ENCODE peak calls at places on chromosomes 16 and 17, in seven cellular contexts. R is NT2/D1, X is right cardiac atrium, H is AG20443, G is nephron progenitor cell, J is breast epithelium, I is HT-29. F is an unnamed sample.

GRCh38 chr17:8223356-8224063 is 13.1 kb upstream of the AURKB start:
- DNase-seq in R (no peak), X (peak), H (peak), G (peak), J (peak), I (peak), F (peak)

GRCh38 chr16:66406534-66407368 is 20.3 kb upstream of the BEAN1 start:
- DNase-seq in R (peak), X (peak), H (peak), G (peak), J (peak), I (peak), F (peak)

GRCh38 chr17:32123782-32124181 is 18.5 kb upstream of the RHOT1 start:
- DNase-seq in R (no peak), X (no peak), H (no peak), G (no peak), J (no peak), I (no peak), F (no peak)

GRCh38 chr16:27638833-27639587 is 89.1 kb downstream of the KATNIP start:
- DNase-seq in R (no peak), X (no peak), H (no peak), G (no peak), J (no peak), I (no peak), F (no peak)

GRCh38 chr17:2211661-2212327 is 91.8 kb downstream of the SMG6 start:
- DNase-seq in R (no peak), X (no peak), H (no peak), G (no peak), J (no peak), I (no peak), F (no peak)

GRCh38 chr16:31107465-31107867 is 720 bp upstream of the BCKDK start:
- DNase-seq in R (no peak), X (peak), H (no peak), G (no peak), J (no peak), I (no peak), F (no peak)

GRCh38 chr17:2386400-2387085 is 14.3 kb downstream of the MNT start:
- DNase-seq in R (no peak), X (no peak), H (no peak), G (no peak), J (no peak), I (peak), F (peak)

GRCh38 chr16:56302506-56302905 is 111.2 kb downstream of the GNAO1 start:
- DNase-seq in R (no peak), X (no peak), H (no peak), G (no peak), J (no peak), I (no peak), F (no peak)

GRCh38 chr17:62933986-62934385 is 32.0 kb upstream of the TANC2 start:
- DNase-seq in R (no peak), X (no peak), H (peak), G (no peak), J (no peak), I (no peak), F (no peak)

GRCh38 chr16:57131351-57131970 is 39.1 kb downstream of the CPNE2 start:
- DNase-seq in R (no peak), X (peak), H (no peak), G (no peak), J (no peak), I (no peak), F (no peak)

GRCh38 chr17:82860606-82861392 is 21.0 kb upstream of the ZNF750 start:
- DNase-seq in R (no peak), X (no peak), H (no peak), G (peak), J (no peak), I (no peak), F (no peak)

GRCh38 chr17:32299579-32300158 is 34.0 kb downstream of the RHBDL3 start:
- DNase-seq in R (no peak), X (no peak), H (no peak), G (peak), J (no peak), I (no peak), F (no peak)

GRCh38 chr17:20267459-20267842 is 199.9 kb downstream of the LGALS9B start:
- DNase-seq in R (no peak), X (no peak), H (no peak), G (no peak), J (no peak), I (no peak), F (no peak)